ENCODE peak calls at places on chromosomes 2 and 18, in six cellular contexts. Q, Y, T, I, M and J are unnamed samples. For H3K4me1, the result is how much of the 10 kb centered on the place peaks cover.

GRCh38 chr18:59067873-59068272 is 71.8 kb upstream of the SEC11C start:
- DNase-seq in I (no peak), Y (peak), Q (no peak), T (no peak), M (no peak), J (peak)

GRCh38 chr18:48613589-48613988 is 74.8 kb downstream of the CTIF start:
- DNase-seq in Q (no peak), I (no peak), T (no peak), Y (no peak), M (peak), J (peak)

GRCh38 chr2:234966340-234966739 is 14.5 kb downstream of the SH3BP4 start:
- DNase-seq in Q (no peak), Y (no peak), M (no peak), I (no peak), T (no peak), J (no peak)

GRCh38 chr2:188902906-188903305 is 71.3 kb upstream of the COL3A1 start:
- DNase-seq in M (no peak), I (peak), T (no peak), Y (no peak), Q (no peak), J (no peak)

GRCh38 chr18:66646622-66647021 is 42.7 kb upstream of the CDH19 start:
- DNase-seq in M (no peak), I (peak), Q (no peak), T (no peak), Y (no peak), J (no peak)

GRCh38 chr2:37982147-37982582 is 57.1 kb downstream of the RMDN2 start:
- DNase-seq in M (peak), T (peak), I (peak), Y (peak), Q (peak), J (peak)

GRCh38 chr2:69645926-69646325 is 2.4 kb upstream of the AAK1 start:
- DNase-seq in M (no peak), T (no peak), Y (no peak), Q (no peak), I (no peak), J (no peak)

GRCh38 chr18:9827856-9828793 is 57.6 kb upstream of the TXNDC2 start:
- DNase-seq in I (peak), M (no peak), Y (no peak), T (no peak), Q (no peak), J (no peak)

DNA sequence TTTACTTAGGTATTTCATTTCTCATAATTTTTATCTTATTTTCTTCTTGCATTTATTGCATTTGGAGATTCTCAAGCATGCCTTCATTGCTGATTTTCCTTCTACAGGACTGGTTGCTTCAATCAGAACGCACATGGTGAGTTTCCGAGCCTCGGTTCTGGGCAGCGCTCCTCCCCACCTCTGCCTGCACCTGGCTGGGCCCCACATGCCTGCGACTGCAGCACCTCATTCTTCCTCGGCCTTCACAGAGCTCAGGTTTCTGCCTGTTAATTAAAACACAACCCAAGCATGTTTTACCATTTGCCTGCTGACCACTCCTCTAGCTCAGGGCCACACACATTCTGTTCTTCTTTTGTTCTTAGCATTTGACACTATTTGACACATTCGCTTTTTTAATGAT is 398.8 kb downstream of the GALR1 start:
- DNase-seq in T (no peak), I (no peak), M (no peak), Y (no peak), Q (no peak), J (no peak)
- H3K4me1 ChIP-seq in T (under half), I (under half), M (under half), Y (under half), Q (under half), J (under half)

GRCh38 chr18:34926683-34927082 is 114.5 kb upstream of the MAPRE2 start:
- DNase-seq in T (no peak), I (no peak), M (no peak), Y (no peak), Q (no peak), J (no peak)

GRCh38 chr18:34928068-34928753 is 113.0 kb upstream of the MAPRE2 start:
- DNase-seq in T (peak), Y (no peak), Q (no peak), I (no peak), M (no peak), J (no peak)

GRCh38 chr18:34928754-34929335 is 112.4 kb upstream of the MAPRE2 start:
- DNase-seq in Y (no peak), Q (no peak), T (no peak), I (no peak), M (no peak), J (no peak)

GRCh38 chr18:34932363-34932762 is 108.8 kb upstream of the MAPRE2 start:
- DNase-seq in T (no peak), I (no peak), M (no peak), Q (no peak), Y (no peak), J (no peak)

DNA sequence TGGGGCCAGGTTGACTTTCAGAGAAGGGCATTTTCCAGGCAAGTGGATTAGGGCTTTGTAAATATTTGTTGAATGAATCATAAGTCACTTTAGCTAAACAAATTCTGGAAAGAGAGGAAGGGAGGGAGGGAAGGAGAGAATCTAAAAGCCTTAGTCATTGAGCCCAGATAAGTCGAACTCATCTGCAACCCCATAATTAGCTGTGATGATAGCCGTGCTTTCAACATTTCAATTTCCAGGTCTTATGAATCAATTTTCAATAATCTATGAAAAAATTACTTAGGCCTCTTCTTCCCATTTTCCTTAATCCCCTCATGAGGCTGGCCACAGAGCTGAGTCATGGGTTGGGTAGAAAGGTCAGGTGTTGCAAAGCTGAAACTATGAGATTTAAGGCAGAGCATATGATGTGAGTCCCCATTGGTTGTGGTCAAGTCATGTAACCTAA is 111.9 kb upstream of the MAPRE2 start:
- DNase-seq in Y (no peak), I (peak), T (peak), M (no peak), Q (no peak), J (peak)
- H3K4me1 ChIP-seq in Y (under half), I (under half), T (half or more), M (under half), Q (under half), J (under half)

GRCh38 chr2:217953531-217953932 is 49.3 kb downstream of the TNS1 start:
- DNase-seq in Q (no peak), M (no peak), I (no peak), Y (peak), T (no peak), J (peak)

GRCh38 chr2:217951521-217952247 is 51.1 kb downstream of the TNS1 start:
- DNase-seq in M (no peak), I (no peak), T (no peak), Y (no peak), Q (no peak), J (no peak)

GRCh38 chr2:217951091-217951490 is 51.7 kb downstream of the TNS1 start:
- DNase-seq in T (no peak), I (no peak), Q (no peak), Y (no peak), M (no peak), J (no peak)

GRCh38 chr2:217953011-217953481 is 49.7 kb downstream of the TNS1 start:
- DNase-seq in T (no peak), Q (no peak), M (peak), Y (no peak), I (no peak), J (no peak)

GRCh38 chr2:217952409-217952808 is 50.4 kb downstream of the TNS1 start:
- DNase-seq in Y (no peak), Q (no peak), I (no peak), M (no peak), T (no peak), J (no peak)
- H3K4me1 ChIP-seq in Y (under half), Q (under half), I (under half), M (under half), T (under half), J (under half)

GRCh38 chr2:70768585-70769085 is 635 bp upstream of the ADD2 start:
- DNase-seq in Q (no peak), T (no peak), Y (no peak), I (no peak), M (no peak), J (no peak)

GRCh38 chr2:70772486-70773155 is 4.6 kb upstream of the ADD2 start:
- DNase-seq in Q (no peak), T (no peak), I (no peak), Y (no peak), M (no peak), J (no peak)

GRCh38 chr2:70769450-70769849 is 1.4 kb upstream of the ADD2 start:
- DNase-seq in I (no peak), Y (no peak), T (no peak), M (no peak), Q (no peak), J (no peak)

GRCh38 chr2:70767699-70768584 is at the start of gene ADD2:
- DNase-seq in I (peak), Q (no peak), M (peak), Y (peak), T (no peak), J (no peak)

DNA sequence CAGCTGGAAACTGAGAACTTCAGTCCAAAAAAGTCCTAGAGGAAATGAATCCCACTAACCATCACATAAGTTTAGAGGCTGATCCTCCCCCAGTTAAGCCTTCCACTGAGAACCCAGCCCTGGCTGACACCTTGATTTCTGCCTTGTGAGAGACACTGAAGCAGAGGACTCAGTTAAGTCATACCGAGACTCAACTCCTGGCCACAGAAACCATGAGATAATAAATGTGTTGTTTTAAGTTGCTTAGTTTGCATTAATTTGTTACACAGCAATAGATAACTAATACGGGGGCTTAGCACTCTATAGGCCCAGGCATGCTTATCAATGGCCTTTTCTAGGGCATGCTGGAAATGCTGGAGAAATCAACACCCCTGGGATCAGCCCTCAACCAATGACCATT is 3.4 kb upstream of the ADD2 start:
- DNase-seq in Q (no peak), M (no peak), T (no peak), Y (no peak), I (no peak), J (no peak)
- H3K4me1 ChIP-seq in Q (under half), M (under half), T (under half), Y (under half), I (under half), J (under half)

GRCh38 chr2:1369905-1370304 is 43.4 kb upstream of the TPO start:
- DNase-seq in T (no peak), Y (no peak), I (no peak), M (no peak), Q (no peak), J (no peak)
- H3K4me1 ChIP-seq in T (under half), Y (under half), I (under half), M (under half), Q (under half), J (under half)